ENCODE peak calls at places on chromosomes 13 and 19, in ten cellular contexts. W, O, K, E, J, N, F, B, C and P are unnamed samples.

GRCh38 chr13:74132152-74132767 is 1.9 kb downstream of the KLF12 start:
- DNase-seq in W (no peak), O (no peak), K (peak), E (peak), J (no peak), N (no peak), F (no peak), B (no peak), C (no peak), P (no peak)

GRCh38 chr13:81021284-81021683 is 680.4 kb upstream of the SPRY2 start:
- DNase-seq in W (no peak), O (no peak), K (no peak), E (no peak), J (no peak), N (no peak), F (no peak), B (no peak), C (no peak), P (no peak)

GRCh38 chr13:99859178-99860177 is 112.1 kb downstream of the ZIC5 start:
- DNase-seq in W (no peak), O (no peak), K (no peak), E (no peak), J (no peak), N (no peak), F (no peak), B (no peak), C (no peak), P (no peak)

GRCh38 chr13:68234278-68234677 is 1004.1 kb upstream of the PCDH9 start:
- DNase-seq in W (no peak), O (no peak), K (no peak), E (peak), J (no peak), N (no peak), F (no peak), B (no peak), C (no peak), P (no peak)

GRCh38 chr13:41470187-41470586 is 12.8 kb downstream of the RGCC start:
- DNase-seq in W (no peak), O (no peak), K (no peak), E (no peak), J (no peak), N (no peak), F (no peak), B (no peak), C (no peak), P (no peak)

GRCh38 chr13:107231941-107232340 is 664.0 kb upstream of the ARGLU1 start:
- DNase-seq in W (no peak), O (no peak), K (no peak), E (no peak), J (no peak), N (no peak), F (no peak), B (no peak), C (no peak), P (no peak)

GRCh38 chr19:54653181-54653809 is 9.5 kb upstream of the LILRB4 start:
- DNase-seq in W (no peak), O (peak), K (no peak), E (peak), J (no peak), N (no peak), F (no peak), B (no peak), C (no peak), P (no peak)

GRCh38 chr13:70580825-70581224 is 472.6 kb upstream of the KLHL1 start:
- DNase-seq in W (no peak), O (no peak), K (no peak), E (no peak), J (no peak), N (no peak), F (no peak), B (no peak), C (no peak), P (no peak)

GRCh38 chr19:32750441-32751055 is 31.0 kb downstream of the TDRD12 start:
- DNase-seq in W (no peak), O (no peak), K (no peak), E (peak), J (no peak), N (no peak), F (no peak), B (no peak), C (no peak), P (no peak)

GRCh38 chr19:32751066-32751465 is 31.5 kb downstream of the TDRD12 start:
- DNase-seq in W (no peak), O (no peak), K (no peak), E (no peak), J (no peak), N (no peak), F (no peak), B (no peak), C (no peak), P (no peak)

GRCh38 chr19:32749361-32749760 is 29.8 kb downstream of the TDRD12 start:
- DNase-seq in W (no peak), O (no peak), K (no peak), E (no peak), J (no peak), N (no peak), F (no peak), B (no peak), C (no peak), P (no peak)

GRCh38 chr19:32748948-32749347 is 29.4 kb downstream of the TDRD12 start:
- DNase-seq in W (no peak), O (no peak), K (no peak), E (no peak), J (no peak), N (no peak), F (no peak), B (no peak), C (no peak), P (no peak)

GRCh38 chr19:32748497-32748896 is 28.9 kb downstream of the TDRD12 start:
- DNase-seq in W (no peak), O (no peak), K (peak), E (no peak), J (no peak), N (no peak), F (no peak), B (no peak), C (no peak), P (no peak)
- TF ChIP-seq CTCF in W (no peak), O (no peak), K (no peak), E (no peak), J (peak), N (no peak), F (no peak), B (no peak), C (no peak), P (no peak)

DNA sequence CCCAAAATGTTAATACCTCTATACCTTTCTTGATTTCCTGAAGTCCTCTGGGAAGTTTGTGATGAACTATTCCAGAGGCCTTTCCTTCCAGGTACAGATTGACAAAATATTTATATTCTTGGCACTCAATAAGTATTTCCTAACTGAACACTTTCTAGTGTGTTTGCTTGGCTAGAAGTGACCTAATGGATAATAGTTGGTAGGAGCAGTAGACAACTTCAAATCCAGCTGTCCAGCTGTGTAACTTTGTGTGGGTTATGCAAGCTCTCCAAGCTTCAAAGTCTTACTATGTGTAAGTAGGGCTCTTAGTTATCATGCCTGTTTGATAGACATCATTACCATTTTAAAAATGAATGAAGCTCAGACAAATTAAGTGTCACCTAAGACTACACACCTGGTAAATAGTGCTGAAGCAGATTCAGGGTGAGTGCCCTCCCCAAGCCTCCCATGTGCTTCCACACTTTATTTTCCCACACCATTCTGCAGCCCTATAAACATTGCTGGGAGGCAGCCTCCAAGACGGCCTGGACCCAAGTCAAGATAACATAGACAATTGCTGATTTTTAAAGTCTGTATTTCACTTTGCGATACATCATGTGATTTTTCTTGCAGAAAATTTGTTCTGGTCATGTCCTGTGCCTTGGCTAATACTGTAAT is 196.6 kb downstream of the NALCN start:
- DNase-seq in W (no peak), O (no peak), K (peak), E (peak), J (no peak), N (no peak), F (peak), B (no peak), C (no peak), P (no peak)
- H3K4me3 ChIP-seq in W (no peak), O (no peak), K (no peak), E (no peak), J (no peak), N (no peak), F (no peak), B (no peak), C (no peak), P (no peak)

GRCh38 chr19:4732680-4733114 is 9.1 kb upstream of the DPP9 start:
- DNase-seq in W (peak), O (no peak), K (peak), E (peak), J (peak), N (peak), F (no peak), B (no peak), C (no peak), P (no peak)
- TF ChIP-seq CTCF in W (peak), O (peak), K (peak), E (peak), J (peak), N (peak), F (peak), B (peak), C (no peak), P (peak)

GRCh38 chr19:30255783-30256509 is 116.2 kb upstream of the ZNF536 start:
- DNase-seq in W (no peak), O (no peak), K (no peak), E (no peak), J (no peak), N (no peak), F (no peak), B (no peak), C (no peak), P (no peak)

GRCh38 chr19:30254789-30255188 is 117.4 kb upstream of the ZNF536 start:
- DNase-seq in W (no peak), O (no peak), K (no peak), E (no peak), J (no peak), N (no peak), F (no peak), B (no peak), C (no peak), P (no peak)

GRCh38 chr19:30252214-30252613 is 120.0 kb upstream of the ZNF536 start:
- DNase-seq in W (no peak), O (no peak), K (no peak), E (no peak), J (no peak), N (no peak), F (no peak), B (no peak), C (no peak), P (no peak)

GRCh38 chr19:30253581-30253996 is 118.6 kb upstream of the ZNF536 start:
- DNase-seq in W (no peak), O (no peak), K (no peak), E (no peak), J (no peak), N (no peak), F (no peak), B (no peak), C (no peak), P (no peak)

DNA sequence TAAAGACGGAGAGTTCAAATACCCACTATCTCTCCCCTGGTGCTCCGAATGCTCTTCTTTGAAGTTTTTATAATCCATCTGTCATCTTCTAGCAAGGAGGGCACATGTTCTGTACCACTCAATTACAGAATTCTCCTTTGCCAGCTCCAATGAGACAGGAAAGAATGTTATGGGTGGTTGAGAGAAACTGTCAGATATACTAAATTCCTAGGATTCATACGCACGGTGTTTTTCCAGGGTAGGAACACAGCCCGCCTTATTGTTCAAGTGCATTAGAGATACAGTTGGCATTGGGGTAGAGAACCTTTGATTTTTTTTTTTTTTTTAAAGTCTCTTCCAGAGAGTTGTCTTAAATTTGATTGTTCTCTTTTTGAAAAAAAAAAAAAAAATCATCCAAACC is 118.0 kb upstream of the ZNF536 start:
- DNase-seq in W (no peak), O (no peak), K (no peak), E (no peak), J (no peak), N (no peak), F (no peak), B (no peak), C (no peak), P (no peak)
- H3K4me3 ChIP-seq in W (no peak), O (no peak), K (no peak), E (no peak), J (no peak), N (no peak), F (no peak), B (peak), C (no peak), P (no peak)

GRCh38 chr13:50512602-50513527 is 330.6 kb downstream of the DLEU7 start:
- DNase-seq in W (peak), O (peak), K (peak), E (peak), J (peak), N (no peak), F (peak), B (peak), C (peak), P (no peak)
- TF ChIP-seq CTCF in W (no peak), O (no peak), K (no peak), E (peak), J (no peak), N (no peak), F (no peak), B (no peak), C (no peak), P (no peak)

GRCh38 chr13:23610966-23611486 is 40.8 kb downstream of the TNFRSF19 start:
- DNase-seq in W (peak), O (no peak), K (no peak), E (peak), J (no peak), N (no peak), F (no peak), B (no peak), C (no peak), P (no peak)
- H3K4me3 ChIP-seq in W (no peak), O (no peak), K (no peak), E (no peak), J (no peak), N (no peak), F (no peak), B (no peak), C (no peak), P (no peak)

GRCh38 chr19:7382694-7383093 is 34.0 kb downstream of the ARHGEF18 start:
- DNase-seq in W (no peak), O (no peak), K (no peak), E (no peak), J (no peak), N (no peak), F (no peak), B (no peak), C (peak), P (no peak)

GRCh38 chr19:7383284-7383683 is 34.5 kb downstream of the ARHGEF18 start:
- DNase-seq in W (no peak), O (no peak), K (no peak), E (no peak), J (no peak), N (no peak), F (no peak), B (no peak), C (no peak), P (no peak)

GRCh38 chr19:7386769-7387168 is 38.0 kb downstream of the ARHGEF18 start:
- DNase-seq in W (no peak), O (no peak), K (no peak), E (no peak), J (no peak), N (no peak), F (no peak), B (no peak), C (no peak), P (no peak)

GRCh38 chr19:7385062-7385461 is 36.3 kb downstream of the ARHGEF18 start:
- DNase-seq in W (no peak), O (no peak), K (no peak), E (no peak), J (no peak), N (no peak), F (no peak), B (no peak), C (no peak), P (no peak)

DNA sequence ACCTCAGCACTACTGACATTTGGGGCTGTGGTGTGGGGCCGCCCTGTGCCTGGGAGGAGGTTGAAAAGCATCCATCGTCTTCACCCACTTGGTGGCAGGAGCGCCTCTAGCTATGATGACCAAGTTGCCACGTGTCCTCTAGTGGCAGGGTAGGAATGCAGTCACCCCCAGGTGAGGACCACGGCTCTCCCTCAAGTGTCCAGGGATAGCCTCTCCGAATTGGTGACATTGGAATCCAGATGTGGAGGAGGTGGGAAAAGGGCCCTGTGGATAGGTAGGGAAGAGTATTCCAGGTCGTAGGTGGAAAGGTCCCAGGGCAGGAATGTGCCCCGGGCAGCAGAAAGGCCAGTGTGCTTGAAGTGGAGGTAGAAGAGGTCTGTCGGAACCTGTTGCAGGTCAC is 37.6 kb downstream of the ARHGEF18 start:
- DNase-seq in W (no peak), O (no peak), K (no peak), E (no peak), J (no peak), N (no peak), F (no peak), B (no peak), C (no peak), P (no peak)
- TF ChIP-seq CTCF in W (no peak), O (no peak), K (no peak), E (no peak), J (no peak), N (no peak), F (no peak), B (no peak), C (no peak), P (no peak)